ENCODE peak calls at places on chromosomes 6 and 20, in five cellular contexts. D, N, U, Q and E are unnamed samples.

GRCh38 chr6:64113703-64114102 is 478.1 kb downstream of the PHF3 start:
- DNase-seq in D (no peak), N (no peak), U (no peak), Q (no peak), E (no peak)

GRCh38 chr6:155861821-155862220 is 406.2 kb upstream of the NOX3 start:
- DNase-seq in Q (no peak), U (no peak), D (no peak), N (no peak), E (no peak)

GRCh38 chr6:146267946-146268345 is 239.1 kb downstream of the GRM1 start:
- DNase-seq in U (no peak), N (no peak), D (no peak), Q (no peak), E (no peak)

GRCh38 chr6:54913211-54913610 is 66.6 kb downstream of the FAM83B start:
- DNase-seq in N (no peak), U (no peak), Q (no peak), D (no peak), E (no peak)

GRCh38 chr6:5250451-5250850 is 10.3 kb downstream of the LYRM4 start:
- DNase-seq in N (no peak), U (no peak), Q (no peak), D (no peak), E (no peak)

GRCh38 chr20:51092238-51092822 is 69.4 kb upstream of the KCNG1 start:
- DNase-seq in Q (no peak), N (no peak), D (no peak), U (no peak), E (no peak)

GRCh38 chr6:119445666-119446622 is 96.4 kb upstream of the MAN1A1 start:
- DNase-seq in D (peak; percentile 31), Q (no peak), N (no peak), U (no peak), E (peak; percentile 13)

GRCh38 chr6:5020142-5020541 is 16.3 kb upstream of the RPP40 start:
- DNase-seq in Q (no peak), D (no peak), U (no peak), N (no peak), E (no peak)

GRCh38 chr6:46129634-46130505 is at the start of gene ENPP4:
- DNase-seq in Q (peak; percentile 97), U (peak; percentile 95), D (peak; percentile 96), N (peak; percentile 96), E (peak; percentile 91)

GRCh38 chr20:49979030-49979832 is 3.5 kb upstream of the SNAI1 start:
- DNase-seq in U (no peak), D (peak; percentile 56), Q (no peak), N (peak; percentile 88), E (peak; percentile 35)

GRCh38 chr6:97392735-97393134 is 109.7 kb upstream of the MMS22L start:
- DNase-seq in Q (no peak), N (no peak), D (no peak), U (no peak), E (no peak)

GRCh38 chr20:25237610-25238318 is 10.1 kb upstream of the PYGB start:
- DNase-seq in N (no peak), U (peak; percentile 93), D (peak; percentile 18), Q (peak; percentile 59), E (no peak)

GRCh38 chr6:168873266-168873665 is 380.4 kb downstream of the THBS2 start:
- DNase-seq in U (no peak), Q (no peak), D (no peak), N (no peak), E (no peak)

GRCh38 chr6:35566794-35567193 is 54.1 kb upstream of the TULP1 start:
- DNase-seq in N (no peak), Q (no peak), D (no peak), U (no peak), E (no peak)

GRCh38 chr6:19731286-19731685 is 105.9 kb upstream of the ID4 start:
- DNase-seq in Q (no peak), N (no peak), D (no peak), U (no peak), E (no peak)

GRCh38 chr6:82045965-82046756 is 201.4 kb downstream of the IBTK start:
- DNase-seq in D (no peak), N (no peak), U (no peak), Q (no peak), E (no peak)

GRCh38 chr6:33312361-33313104 is 1.3 kb downstream of the TAPBP start:
- DNase-seq in N (peak; percentile 87), D (peak; percentile 87), Q (peak; percentile 91), U (no peak), E (peak; percentile 34)

GRCh38 chr6:71373943-71374342 is 85.3 kb downstream of the OGFRL1 start:
- DNase-seq in U (no peak), D (no peak), Q (no peak), N (no peak), E (no peak)

GRCh38 chr6:33798343-33798848 is 5.4 kb downstream of the MLN start:
- DNase-seq in Q (no peak), U (no peak), N (peak; percentile 60), D (no peak), E (no peak)